ENCODE peak calls at places on chromosome 16, in nine cellular contexts. O is effector memory CD8-positive, alpha-beta T cell; N is activated naive CD8-positive, alpha-beta T cell treated with anti-CD3 and anti-CD28 coated beads, Interleukin-2, amount 50 U/mL, for 24 hours; D is stromal cell of bone marrow; G is NCI-H1105 treated with DMSO at 0.1 percent for 48 hours; M is RCC 7860; R is GM13976; J is MCF 10A; S is epithelial cell of esophagus. E is an unnamed sample.

GRCh38 chr16:81478294-81478693 is 33.7 kb downstream of the CMIP start:
- DNase-seq in O (no peak), N (no peak), D (no peak), G (no peak), M (no peak), R (no peak), J (no peak), S (no peak), E (no peak)

GRCh38 chr16:25691519-25692091 is at the start of gene HS3ST4:
- DNase-seq in O (no peak), N (no peak), D (no peak), G (peak), M (no peak), R (peak), J (no peak), S (no peak), E (no peak)

GRCh38 chr16:12146966-12147365 is 170.4 kb downstream of the SNX29 start:
- DNase-seq in O (no peak), N (no peak), D (no peak), G (no peak), M (no peak), R (no peak), J (no peak), S (no peak), E (no peak)

GRCh38 chr16:66524601-66525164 is 25.2 kb downstream of the TK2 start:
- DNase-seq in O (no peak), N (peak), D (no peak), G (no peak), M (no peak), R (peak), J (no peak), S (no peak), E (no peak)

GRCh38 chr16:53600076-53600475 is 97.1 kb upstream of the AKTIP start:
- DNase-seq in O (no peak), N (no peak), D (no peak), G (no peak), M (no peak), R (no peak), J (no peak), S (no peak), E (no peak)

GRCh38 chr16:55302635-55303034 is 21.4 kb upstream of the IRX6 start:
- DNase-seq in O (no peak), N (no peak), D (no peak), G (no peak), M (no peak), R (no peak), J (no peak), S (no peak), E (no peak)

GRCh38 chr16:57128787-57129389 is 36.5 kb downstream of the CPNE2 start:
- DNase-seq in O (peak), N (peak), D (no peak), G (no peak), M (no peak), R (no peak), J (no peak), S (no peak), E (no peak)

GRCh38 chr16:84618428-84619102 is 687 bp upstream of the COTL1 start:
- DNase-seq in O (no peak), N (no peak), D (peak), G (no peak), M (peak), R (no peak), J (peak), S (peak), E (peak)

GRCh38 chr16:27853101-27853500 is 210.4 kb downstream of the GSG1L start:
- DNase-seq in O (no peak), N (no peak), D (no peak), G (no peak), M (no peak), R (peak), J (no peak), S (no peak), E (no peak)

GRCh38 chr16:53541326-53541725 is 38.3 kb upstream of the AKTIP start:
- DNase-seq in O (no peak), N (no peak), D (peak), G (no peak), M (no peak), R (no peak), J (no peak), S (no peak), E (no peak)

GRCh38 chr16:27432600-27432957 is 30.6 kb downstream of the IL21R start:
- DNase-seq in O (no peak), N (no peak), D (peak), G (no peak), M (peak), R (no peak), J (peak), S (peak), E (peak)

GRCh38 chr16:11674818-11675560 is 6.7 kb downstream of the SNN start:
- DNase-seq in O (no peak), N (no peak), D (no peak), G (no peak), M (peak), R (no peak), J (peak), S (peak), E (no peak)